ENCODE peak calls at places on chromosomes 12 and 14, in nine cellular contexts. I is ovary, R is mesendoderm, U is lower lobe of right lung, Z is upper lobe of right lung, M is gastrocnemius medialis, Q is MM.1S, E is tibial nerve, Y is stomach. S is an unnamed sample.

GRCh38 chr14:89907655-89908054 is 46.9 kb downstream of the EFCAB11 start:
- DNase-seq in Y (no peak), U (no peak), Z (no peak), Q (no peak), I (no peak), R (peak), E (no peak), M (no peak), S (no peak)

GRCh38 chr12:113422030-113422900 is at the start of gene SDSL:
- DNase-seq in Z (peak), Q (peak), I (peak), M (peak), E (peak), Y (peak), U (peak), R (peak), S (no peak)

GRCh38 chr14:52862652-52863338 is 71.4 kb upstream of the GNPNAT1 start:
- DNase-seq in M (no peak), Z (no peak), U (no peak), Y (no peak), Q (no peak), I (no peak), E (no peak), R (peak), S (no peak)

GRCh38 chr14:101072945-101073597 is 169.5 kb upstream of the RTL1 start:
- DNase-seq in M (no peak), R (peak), I (peak), U (no peak), Q (peak), E (no peak), Y (peak), Z (peak), S (no peak)

GRCh38 chr14:79580908-79581307 is 630.4 kb downstream of the DIO2 start:
- DNase-seq in M (no peak), I (no peak), Q (no peak), E (no peak), R (peak), U (no peak), Z (no peak), Y (no peak), S (no peak)

GRCh38 chr14:76768201-76768656 is 7.0 kb downstream of the VASH1 start:
- DNase-seq in E (peak), Q (no peak), R (peak), I (no peak), U (peak), Z (peak), Y (peak), M (no peak), S (peak)

GRCh38 chr12:3152892-3153291 is 75.7 kb downstream of the TSPAN9 start:
- DNase-seq in I (no peak), Z (peak), M (no peak), R (no peak), Y (no peak), Q (no peak), E (no peak), U (no peak), S (no peak)

GRCh38 chr14:23524954-23525353 is 26.6 kb downstream of the ZFHX2 start:
- DNase-seq in Q (no peak), U (no peak), Y (no peak), M (no peak), Z (no peak), E (no peak), R (no peak), I (no peak), S (no peak)

GRCh38 chr14:42624980-42625761 is 1018.5 kb downstream of the LRFN5 start:
- DNase-seq in U (no peak), I (no peak), Z (no peak), Y (no peak), E (no peak), R (no peak), Q (no peak), M (no peak), S (no peak)

GRCh38 chr12:104285740-104286537 is 17.6 kb upstream of the EID3 start:
- DNase-seq in U (peak), Y (peak), Q (no peak), M (no peak), E (no peak), Z (peak), I (no peak), R (peak), S (no peak)

GRCh38 chr14:74324945-74325361 is 22.2 kb upstream of the ABCD4 start:
- DNase-seq in I (no peak), Z (no peak), M (no peak), Q (peak), E (no peak), R (peak), U (no peak), Y (no peak), S (no peak)

GRCh38 chr14:35121026-35121886 is 534 bp downstream of the PPP2R3C start:
- DNase-seq in U (peak), R (no peak), M (no peak), Q (no peak), I (no peak), E (peak), Z (peak), Y (no peak), S (no peak)

GRCh38 chr12:58918475-58918874 is 1.8 kb downstream of the LRIG3 start:
- DNase-seq in I (no peak), Y (no peak), R (no peak), Q (no peak), M (no peak), Z (no peak), E (no peak), U (no peak), S (no peak)

GRCh38 chr14:65958664-65959562 is 527.3 kb upstream of the CCDC196 start:
- DNase-seq in I (no peak), E (no peak), Y (no peak), U (no peak), M (no peak), R (peak), Q (peak), Z (no peak), S (no peak)

GRCh38 chr14:88385212-88386101 is at the start of gene SPATA7:
- DNase-seq in Q (peak), Y (peak), Z (peak), I (peak), R (peak), E (peak), U (peak), M (peak), S (peak)
- H3K27ac ChIP-seq in Q (peak), Y (peak), Z (peak), I (peak), R (no peak), E (peak), U (peak), M (peak), S (peak)

GRCh38 chr14:71597955-71598659 is 334.1 kb upstream of the RGS6 start:
- DNase-seq in M (no peak), U (no peak), Y (no peak), I (no peak), Q (no peak), R (no peak), Z (no peak), E (no peak), S (no peak)
- H3K27ac ChIP-seq in M (no peak), U (no peak), Y (no peak), I (no peak), Q (no peak), R (no peak), Z (no peak), E (no peak), S (no peak)

DNA sequence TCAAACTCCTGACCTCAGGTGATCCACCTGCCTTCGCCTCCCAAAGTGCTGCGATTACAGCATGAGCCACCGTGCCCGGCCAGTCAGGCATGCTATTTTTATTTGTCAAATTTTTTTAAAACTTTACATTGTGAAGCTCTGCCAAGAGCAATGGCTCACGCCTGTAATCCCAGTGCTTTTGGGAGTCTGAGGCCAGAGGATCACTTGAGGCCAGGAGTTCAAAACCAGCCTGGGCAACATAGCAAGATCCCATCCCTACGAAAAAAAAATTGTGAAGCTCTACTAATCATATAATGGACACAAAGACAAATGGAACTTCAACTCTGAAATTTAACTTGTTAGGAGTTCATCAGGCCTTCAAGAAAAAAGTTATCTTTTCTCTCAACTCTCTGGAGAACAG is 1.9 kb downstream of the R3HDM2 start:
- DNase-seq in Q (no peak), M (no peak), I (peak), Y (no peak), U (no peak), E (no peak), Z (no peak), R (no peak), S (no peak)
- H3K27ac ChIP-seq in Q (no peak), M (peak), I (no peak), Y (peak), U (no peak), E (peak), Z (no peak), R (no peak), S (no peak)

GRCh38 chr14:51002406-51002984 is 58.2 kb upstream of the PYGL start:
- DNase-seq in Y (no peak), U (no peak), Z (no peak), Q (no peak), M (no peak), E (no peak), I (no peak), R (no peak), S (no peak)
- H3K27ac ChIP-seq in Y (no peak), U (no peak), Z (no peak), Q (no peak), M (peak), E (no peak), I (no peak), R (no peak), S (no peak)

S was measured in substantia nigra.